ENCODE peak calls at places on chromosomes 6 and 20, in six cellular contexts. C, R, O, U, L and H are unnamed samples.

GRCh38 chr6:157688960-157689599 is 134.0 kb upstream of the SNX9 start:
- DNase-seq in C (peak; percentile 24), R (no peak), O (peak; percentile 29), U (peak; percentile 27), L (peak; percentile 63), H (no peak)

GRCh38 chr20:16759161-16759523 is 11.0 kb downstream of the OTOR start:
- DNase-seq in C (peak; percentile 18), R (no peak), O (no peak), U (no peak), L (no peak), H (no peak)

GRCh38 chr6:124795879-124796838 is 166.1 kb upstream of the RNF217 start:
- DNase-seq in C (peak; percentile 25), R (no peak), O (peak; percentile 30), U (no peak), L (peak; percentile 55), H (peak; percentile 66)

GRCh38 chr20:41245086-41245707 is 72.3 kb downstream of the ZHX3 start:
- DNase-seq in C (peak; percentile 42), R (no peak), O (no peak), U (no peak), L (peak; percentile 77), H (peak; percentile 22)

GRCh38 chr20:24109537-24109936 is 121.0 kb upstream of the GGTLC1 start:
- DNase-seq in C (no peak), R (no peak), O (no peak), U (no peak), L (no peak), H (no peak)

GRCh38 chr20:9053108-9053507 is 15.8 kb upstream of the PLCB4 start:
- DNase-seq in C (no peak), R (no peak), O (no peak), U (no peak), L (no peak), H (no peak)

GRCh38 chr6:26561533-26562466 is 23.6 kb downstream of the HMGN4 start:
- DNase-seq in C (no peak), R (no peak), O (no peak), U (no peak), L (no peak), H (no peak)

GRCh38 chr6:49666930-49667369 is 30.3 kb upstream of the RHAG start:
- DNase-seq in C (no peak), R (no peak), O (no peak), U (no peak), L (peak; percentile 6), H (no peak)

GRCh38 chr6:156880913-156881312 is 103.7 kb downstream of the ARID1B start:
- DNase-seq in C (no peak), R (no peak), O (no peak), U (no peak), L (no peak), H (no peak)

GRCh38 chr6:91132461-91132860 is 545.6 kb upstream of the MAP3K7 start:
- DNase-seq in C (no peak), R (no peak), O (peak; percentile 16), U (no peak), L (no peak), H (no peak)

GRCh38 chr6:83889625-83890024 is 30.1 kb downstream of the CYB5R4 start:
- DNase-seq in C (no peak), R (no peak), O (no peak), U (no peak), L (no peak), H (no peak)

GRCh38 chr6:113980937-113981554 is 10.1 kb upstream of the HDAC2 start:
- DNase-seq in C (peak; percentile 36), R (peak; percentile 67), O (peak; percentile 54), U (no peak), L (peak; percentile 85), H (peak; percentile 56)

GRCh38 chr6:98835149-98836024 is 1.0 kb downstream of the POU3F2 start:
- DNase-seq in C (no peak), R (peak; percentile 78), O (peak; percentile 27), U (no peak), L (peak; percentile 61), H (no peak)

GRCh38 chr6:67221226-67221625 is 1413.9 kb upstream of the ADGRB3 start:
- DNase-seq in C (no peak), R (no peak), O (no peak), U (no peak), L (no peak), H (no peak)

GRCh38 chr6:167546611-167547327 is 221.9 kb downstream of the TTLL2 start:
- DNase-seq in C (no peak), R (no peak), O (no peak), U (no peak), L (no peak), H (no peak)

GRCh38 chr6:14759976-14760672 is 485.7 kb upstream of the JARID2 start:
- DNase-seq in C (no peak), R (no peak), O (no peak), U (no peak), L (no peak), H (no peak)

GRCh38 chr6:44177691-44178423 is 19.2 kb downstream of the CAPN11 start:
- DNase-seq in C (peak; percentile 93), R (no peak), O (peak; percentile 40), U (no peak), L (no peak), H (no peak)

GRCh38 chr20:45011108-45011526 is 44.8 kb downstream of the STK4 start:
- DNase-seq in C (peak; percentile 83), R (peak; percentile 57), O (peak; percentile 78), U (peak; percentile 36), L (peak; percentile 83), H (peak; percentile 83)

GRCh38 chr6:14865609-14866100 is 380.2 kb upstream of the JARID2 start:
- DNase-seq in C (no peak), R (no peak), O (no peak), U (no peak), L (no peak), H (no peak)

GRCh38 chr6:140393665-140394064 is 1019.2 kb upstream of the CITED2 start:
- DNase-seq in C (peak; percentile 25), R (no peak), O (no peak), U (no peak), L (no peak), H (no peak)

GRCh38 chr6:38750968-38751615 is 36.0 kb downstream of the DNAH8 start:
- DNase-seq in C (no peak), R (no peak), O (no peak), U (no peak), L (no peak), H (no peak)

GRCh38 chr6:1337791-1338190 is 25.9 kb downstream of the FOXQ1 start:
- DNase-seq in C (peak; percentile 49), R (no peak), O (no peak), U (no peak), L (no peak), H (no peak)

GRCh38 chr6:21396313-21396712 is 197.2 kb upstream of the SOX4 start:
- DNase-seq in C (peak; percentile 76), R (no peak), O (no peak), U (no peak), L (no peak), H (no peak)

GRCh38 chr6:10847684-10848083 is 9.3 kb upstream of the MAK start:
- DNase-seq in C (peak; percentile 27), R (peak; percentile 19), O (no peak), U (no peak), L (peak; percentile 27), H (peak; percentile 54)

GRCh38 chr20:41405436-41405835 is 38.8 kb upstream of the EMILIN3 start:
- DNase-seq in C (no peak), R (no peak), O (no peak), U (no peak), L (no peak), H (no peak)

GRCh38 chr6:140956567-140957306 is 1176.0 kb upstream of the GJE1 start:
- DNase-seq in C (peak; percentile 85), R (no peak), O (no peak), U (no peak), L (no peak), H (no peak)

GRCh38 chr6:43743682-43744381 is 26.2 kb upstream of the VEGFA start:
- DNase-seq in C (no peak), R (no peak), O (no peak), U (no peak), L (no peak), H (no peak)

GRCh38 chr6:126805861-126806260 is 312.6 kb upstream of the RSPO3 start:
- DNase-seq in C (peak; percentile 15), R (no peak), O (no peak), U (no peak), L (no peak), H (no peak)

GRCh38 chr6:133724726-133725125 is 164.2 kb upstream of the TCF21 start:
- DNase-seq in C (peak; percentile 66), R (no peak), O (no peak), U (no peak), L (peak; percentile 4), H (no peak)

GRCh38 chr6:33252758-33253157 is 18.9 kb downstream of the VPS52 start:
- DNase-seq in C (peak; percentile 73), R (no peak), O (no peak), U (no peak), L (no peak), H (no peak)

GRCh38 chr6:45965787-45966186 is 49.9 kb downstream of the CLIC5 start:
- DNase-seq in C (peak; percentile 46), R (no peak), O (no peak), U (no peak), L (no peak), H (no peak)

GRCh38 chr6:47407295-47408281 is 70.0 kb upstream of the CD2AP start:
- DNase-seq in C (no peak), R (no peak), O (no peak), U (no peak), L (no peak), H (no peak)

GRCh38 chr6:144264270-144265060 is 20.7 kb upstream of the UTRN start:
- DNase-seq in C (peak; percentile 95), R (no peak), O (peak; percentile 80), U (peak; percentile 71), L (peak; percentile 60), H (no peak)

GRCh38 chr20:62603021-62603906 is 39.0 kb upstream of the SLCO4A1 start:
- DNase-seq in C (peak; percentile 51), R (no peak), O (no peak), U (no peak), L (no peak), H (no peak)

GRCh38 chr20:1912646-1913045 is 17.4 kb downstream of the SIRPA start:
- DNase-seq in C (no peak), R (no peak), O (no peak), U (no peak), L (no peak), H (no peak)
- H4K20me1 ChIP-seq in C (peaks cover 3% of the 10 kb centered on the region), R (peaks cover 12% of the 10 kb centered on the region), O (no peaks in the 10 kb centered on the region), U (no peaks in the 10 kb centered on the region), L (no peaks in the 10 kb centered on the region), H (no peaks in the 10 kb centered on the region)

GRCh38 chr6:148854086-148854485 is 107.3 kb downstream of the UST start:
- DNase-seq in C (no peak), R (no peak), O (no peak), U (no peak), L (no peak), H (no peak)
- H3K79me2 ChIP-seq in C (peaks cover 73% of the 10 kb centered on the region), R (no peaks in the 10 kb centered on the region), O (peaks cover 5% of the 10 kb centered on the region), U (no peaks in the 10 kb centered on the region), L (peaks cover 97% of the 10 kb centered on the region), H (no peaks in the 10 kb centered on the region)

GRCh38 chr6:41941280-41942044 is at the start of gene CCND3:
- DNase-seq in C (peak; percentile 98), R (peak; percentile 95), O (peak; percentile 97), U (peak; percentile 68), L (peak; percentile 85), H (peak; percentile 98)
- H3K9me2 ChIP-seq in C (no peaks in the 10 kb centered on the region), R (no peaks in the 10 kb centered on the region), O (no peaks in the 10 kb centered on the region), U (no peaks in the 10 kb centered on the region), L (no peaks in the 10 kb centered on the region), H (no peaks in the 10 kb centered on the region)

DNA sequence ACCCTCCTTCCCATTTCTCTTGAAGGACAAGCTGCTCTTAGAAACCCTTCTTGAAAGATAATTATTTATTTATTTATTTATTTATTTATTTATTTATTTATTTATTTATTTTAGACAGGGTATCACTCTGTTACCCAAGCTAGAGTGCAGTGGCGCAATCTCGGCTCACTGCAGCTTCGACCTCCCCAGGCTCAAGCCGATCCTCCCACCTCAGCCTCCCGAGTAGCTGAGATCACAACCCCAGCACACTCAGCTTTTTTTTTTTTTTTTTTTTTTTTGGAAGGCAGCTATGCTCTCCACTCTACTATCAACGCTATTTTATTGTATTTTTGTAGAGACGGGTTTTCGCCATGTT is 1.2 kb upstream of the HEBP2 start:
- DNase-seq in C (no peak), R (no peak), O (no peak), U (no peak), L (no peak), H (no peak)
- H4K20me1 ChIP-seq in C (no peaks in the 10 kb centered on the region), R (no peaks in the 10 kb centered on the region), O (no peaks in the 10 kb centered on the region), U (no peaks in the 10 kb centered on the region), L (no peaks in the 10 kb centered on the region), H (no peaks in the 10 kb centered on the region)